ENCODE peak calls at places on chromosome 7, in four cellular contexts. V is tibial artery, H is astrocyte, J is vagina. M is an unnamed sample. For H3K27me3, the result is how much of the 10 kb centered on the place peaks cover.

GRCh38 chr7:33072471-33072870 is 9.9 kb upstream of the NT5C3A start:
- DNase-seq in V (no peak), H (peak), J (no peak), M (no peak)

GRCh38 chr7:9488555-9488954 is 1055.1 kb downstream of the NXPH1 start:
- DNase-seq in V (no peak), H (peak), J (no peak), M (no peak)

GRCh38 chr7:47601881-47602249 is 20.0 kb upstream of the TNS3 start:
- DNase-seq in V (no peak), H (no peak), J (no peak), M (no peak)

GRCh38 chr7:139016931-139017511 is 18.8 kb downstream of the ZC3HAV1L start:
- DNase-seq in V (peak), H (peak), J (peak), M (peak)

GRCh38 chr7:42868456-42868855 is 43.4 kb downstream of the C7orf25 start:
- DNase-seq in V (no peak), H (peak), J (no peak), M (no peak)

GRCh38 chr7:135188298-135188984 is 17.9 kb upstream of the CYREN start:
- DNase-seq in V (peak), H (no peak), J (no peak), M (no peak)

GRCh38 chr7:108166687-108167086 is 36.5 kb upstream of the LAMB4 start:
- DNase-seq in V (no peak), H (no peak), J (no peak), M (no peak)

GRCh38 chr7:142914121-142914520 is 19.4 kb downstream of the TRPV5 start:
- DNase-seq in V (no peak), H (no peak), J (no peak), M (no peak)

GRCh38 chr7:30665449-30665848 is 16.8 kb downstream of the CRHR2 start:
- DNase-seq in V (no peak), H (no peak), J (no peak), M (no peak)

GRCh38 chr7:55177068-55177530 is 158.3 kb downstream of the EGFR start:
- DNase-seq in V (no peak), H (peak), J (no peak), M (no peak)

GRCh38 chr7:53292341-53292740 is 256.9 kb downstream of the POM121L12 start:
- DNase-seq in V (no peak), H (no peak), J (no peak), M (no peak)

GRCh38 chr7:35681630-35682029 is 13.3 kb downstream of the HERPUD2 start:
- DNase-seq in V (no peak), H (no peak), J (no peak), M (no peak)

GRCh38 chr7:73885433-73885974 is 24.5 kb downstream of the TMEM270 start:
- DNase-seq in V (no peak), H (no peak), J (no peak), M (no peak)

GRCh38 chr7:73879977-73880681 is 19.2 kb downstream of the TMEM270 start:
- DNase-seq in V (peak), H (no peak), J (no peak), M (no peak)

GRCh38 chr7:73880755-73881328 is 19.9 kb downstream of the TMEM270 start:
- DNase-seq in V (no peak), H (no peak), J (no peak), M (no peak)

GRCh38 chr7:73882060-73882428 is 21.1 kb downstream of the TMEM270 start:
- DNase-seq in V (no peak), H (no peak), J (no peak), M (no peak)

GRCh38 chr7:73881352-73882059 is 20.5 kb downstream of the TMEM270 start:
- DNase-seq in V (no peak), H (no peak), J (no peak), M (no peak)
- H3K27ac ChIP-seq in V (peak), H (no peak), J (peak), M (peak)

GRCh38 chr7:128145191-128145590 is 95.9 kb upstream of the LEP start:
- DNase-seq in V (no peak), H (no peak), J (no peak), M (no peak)
- H3K27me3 ChIP-seq in V (under half), H (under half), J (under half), M (under half)

GRCh38 chr7:23011222-23011924 is 2.6 kb downstream of the HYCC1 start:
- DNase-seq in V (no peak), H (no peak), J (no peak), M (no peak)
- H3K4me3 ChIP-seq in V (no peak), H (peak), J (no peak), M (peak)

GRCh38 chr7:37659971-37660370 is 23.6 kb upstream of the GPR141 start:
- DNase-seq in V (no peak), H (no peak), J (no peak), M (no peak)
- H3K27ac ChIP-seq in V (no peak), H (no peak), J (no peak), M (no peak)

DNA sequence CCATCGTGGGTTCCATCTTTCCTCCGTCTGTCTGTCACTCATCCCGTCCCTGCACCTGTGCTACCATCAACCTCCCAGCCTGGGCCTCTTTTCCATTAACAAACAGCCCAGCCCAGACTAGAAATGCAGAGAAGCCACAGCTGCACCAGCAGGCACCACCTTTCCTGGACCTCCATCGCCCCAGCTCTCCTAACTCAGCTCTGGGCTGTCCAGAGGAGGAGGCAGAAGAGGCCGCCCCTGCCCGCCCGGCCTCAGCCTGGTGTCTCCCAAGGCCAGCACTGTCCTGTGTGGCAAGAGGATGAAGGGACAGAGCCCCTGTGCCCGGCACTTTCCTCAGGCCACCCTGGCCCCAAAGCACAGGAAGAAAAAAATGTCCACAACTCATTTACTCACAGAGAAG is 225.6 kb downstream of the PTPRN2 start:
- DNase-seq in V (peak), H (no peak), J (no peak), M (peak)
- H3K27me3 ChIP-seq in V (under half), H (under half), J (under half), M (under half)

M was measured in ascending aorta.